ENCODE peak calls at places on chromosome 15, in seven cellular contexts. R, I, Z, W, X, P and F are unnamed samples.
A peak's percentile ranks its signal among the peaks of the same experiment; 100 is the strongest.

GRCh38 chr15:72584006-72584405 is 70.5 kb upstream of the GOLGA6B start:
- DNase-seq in W (no peak), Z (peak; percentile 25), X (no peak), R (no peak), I (no peak), P (no peak), F (no peak)

GRCh38 chr15:74821091-74821789 is 5.2 kb upstream of the CPLX3 start:
- DNase-seq in P (no peak), W (no peak), R (peak; percentile 45), I (no peak), X (no peak), Z (no peak), F (no peak)

GRCh38 chr15:98347001-98347400 is 301.3 kb upstream of the IGF1R start:
- DNase-seq in I (no peak), W (no peak), X (no peak), Z (no peak), R (no peak), P (no peak), F (no peak)

GRCh38 chr15:82040395-82040794 is 5.4 kb downstream of the MEX3B start:
- DNase-seq in I (no peak), W (no peak), R (no peak), P (no peak), Z (peak; percentile 14), X (no peak), F (no peak)

GRCh38 chr15:72285402-72285801 is 13.0 kb upstream of the PARP6 start:
- DNase-seq in X (no peak), R (no peak), Z (no peak), I (no peak), P (peak; percentile 59), W (no peak), F (no peak)

GRCh38 chr15:75720787-75721461 is 8.3 kb upstream of the CSPG4 start:
- DNase-seq in Z (no peak), X (peak; percentile 50), W (peak; percentile 87), R (no peak), I (peak; percentile 80), P (no peak), F (peak; percentile 35)

GRCh38 chr15:86040360-86041095 is 39.1 kb upstream of the AGBL1 start:
- DNase-seq in Z (no peak), R (no peak), I (no peak), X (no peak), W (no peak), P (peak; percentile 54), F (no peak)

GRCh38 chr15:74882528-74882927 is 7.3 kb upstream of the MPI start:
- DNase-seq in W (no peak), X (no peak), P (no peak), I (no peak), R (no peak), Z (no peak), F (no peak)

GRCh38 chr15:25170113-25170731 is 215.4 kb downstream of the SNRPN start:
- DNase-seq in P (no peak), R (no peak), I (no peak), Z (no peak), X (no peak), W (peak; percentile 13), F (no peak)

GRCh38 chr15:62219799-62220198 is 54.7 kb upstream of the C2CD4B start:
- DNase-seq in X (no peak), W (no peak), Z (no peak), P (no peak), I (no peak), R (no peak), F (no peak)

GRCh38 chr15:39177561-39177960 is 403.3 kb upstream of the THBS1 start:
- DNase-seq in I (no peak), Z (no peak), R (no peak), P (no peak), X (no peak), W (no peak), F (no peak)

GRCh38 chr15:61364871-61365270 is 135.8 kb upstream of the RORA start:
- DNase-seq in P (peak; percentile 74), Z (no peak), W (no peak), X (peak; percentile 18), R (no peak), I (no peak), F (no peak)

GRCh38 chr15:32730677-32731654 is 13.2 kb downstream of the GREM1 start:
- DNase-seq in R (no peak), P (peak; percentile 85), Z (no peak), W (peak; percentile 94), X (peak; percentile 47), I (no peak), F (no peak)

GRCh38 chr15:61459785-61460707 is 230.9 kb upstream of the RORA start:
- DNase-seq in W (no peak), P (no peak), I (no peak), X (peak; percentile 4), Z (peak; percentile 9), R (no peak), F (no peak)

GRCh38 chr15:78322724-78323395 is 17.3 kb upstream of the CRABP1 start:
- DNase-seq in I (no peak), P (no peak), X (no peak), W (no peak), Z (no peak), R (no peak), F (no peak)

GRCh38 chr15:78321041-78321570 is 19.0 kb upstream of the CRABP1 start:
- DNase-seq in R (no peak), Z (no peak), I (no peak), X (no peak), W (no peak), P (no peak), F (no peak)

GRCh38 chr15:78323693-78324092 is 16.5 kb upstream of the CRABP1 start:
- DNase-seq in I (no peak), Z (no peak), W (no peak), X (no peak), P (no peak), R (no peak), F (no peak)

GRCh38 chr15:78321786-78322185 is 18.4 kb upstream of the CRABP1 start:
- DNase-seq in W (no peak), I (no peak), R (no peak), P (no peak), Z (no peak), X (no peak), F (no peak)

GRCh38 chr15:78322243-78322642 is 17.9 kb upstream of the CRABP1 start:
- DNase-seq in P (no peak), R (no peak), X (no peak), W (no peak), Z (peak; percentile 44), I (no peak), F (peak; percentile 70)
- TF ChIP-seq POLR2A in P (no peak), R (no peak), X (no peak), W (no peak), Z (no peak), I (no peak), F (no peak)

DNA sequence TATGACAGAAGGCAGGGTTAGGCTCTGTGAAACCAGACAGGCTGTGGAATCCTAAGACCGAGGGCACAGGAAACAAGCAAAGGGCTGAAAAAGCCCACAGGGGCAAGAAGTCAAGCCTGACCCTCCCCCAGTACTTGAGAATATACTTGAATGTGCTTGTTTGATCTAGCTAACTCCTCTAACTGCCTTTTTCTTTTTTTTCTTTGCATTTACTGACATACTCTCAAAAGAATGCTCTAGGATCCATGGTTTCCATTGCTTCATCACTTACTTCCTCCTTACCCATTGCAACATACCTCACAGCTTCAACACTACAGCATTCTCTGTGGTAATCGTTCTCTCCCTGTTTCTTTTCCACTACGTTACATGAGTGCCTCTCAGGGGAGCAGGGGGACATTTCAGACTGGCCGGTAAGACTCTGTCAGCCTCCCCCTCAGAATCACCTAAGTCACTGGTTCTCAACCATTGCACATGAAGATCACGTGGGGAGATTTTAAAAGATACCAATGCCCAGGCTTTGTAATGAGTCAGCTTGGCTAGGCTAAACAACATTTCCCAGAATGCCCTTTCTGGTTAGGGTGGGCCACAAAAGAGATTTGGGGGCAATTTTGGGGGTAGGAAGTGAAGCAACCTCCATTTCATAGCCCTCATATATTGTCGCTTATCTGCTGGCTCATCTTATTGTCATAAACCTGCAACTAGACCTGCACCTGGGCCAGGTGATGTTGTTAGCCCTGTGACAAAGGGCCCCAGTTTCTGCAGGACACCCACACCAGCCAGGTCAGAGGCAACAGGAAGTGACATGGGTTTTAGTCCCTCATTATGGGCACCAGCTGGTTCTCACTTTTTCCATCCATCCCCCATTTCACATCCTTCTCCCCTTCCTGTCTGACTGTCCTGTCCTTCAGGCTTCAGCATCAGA is 24.6 kb upstream of the RSL24D1 start:
- DNase-seq in Z (peak; percentile 96), P (no peak), R (peak; percentile 52), W (no peak), X (peak; percentile 86), I (no peak), F (peak; percentile 14)
- TF ChIP-seq POLR2A in Z (peak; percentile 34), P (no peak), R (no peak), W (no peak), X (no peak), I (no peak), F (no peak)

GRCh38 chr15:89860851-89861360 is 32.9 kb downstream of the AP3S2 start:
- DNase-seq in P (no peak), X (no peak), I (no peak), R (no peak), W (no peak), Z (no peak), F (no peak)

GRCh38 chr15:89858661-89859458 is 34.9 kb downstream of the AP3S2 start:
- DNase-seq in I (no peak), Z (no peak), X (peak; percentile 63), R (no peak), P (no peak), W (no peak), F (no peak)

GRCh38 chr15:89855948-89856347 is 37.8 kb downstream of the AP3S2 start:
- DNase-seq in W (no peak), I (no peak), R (no peak), X (no peak), Z (no peak), P (no peak), F (no peak)

GRCh38 chr15:89860446-89860845 is 33.3 kb downstream of the AP3S2 start:
- DNase-seq in X (no peak), W (no peak), I (no peak), P (no peak), Z (no peak), R (no peak), F (no peak)

DNA sequence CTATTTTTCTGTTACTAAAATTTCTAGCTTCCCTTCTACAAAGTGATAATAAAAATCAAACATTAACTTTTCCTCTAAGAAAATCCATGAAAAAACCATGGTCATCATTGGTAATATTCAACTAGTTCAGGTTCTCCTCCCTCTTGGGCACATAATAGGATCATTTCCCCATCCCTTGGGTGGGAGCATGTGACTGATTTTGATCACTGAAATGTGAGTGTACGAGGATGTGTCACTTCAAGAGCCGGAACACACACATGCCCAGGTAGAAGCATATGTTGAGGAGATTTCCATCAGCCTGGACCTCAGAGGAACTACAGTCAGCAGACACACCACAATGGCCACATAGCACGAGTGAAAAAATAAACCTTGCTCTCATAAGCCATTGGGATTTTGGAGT is 36.1 kb downstream of the AP3S2 start:
- DNase-seq in Z (no peak), I (no peak), X (peak; percentile 89), W (no peak), R (no peak), P (no peak), F (no peak)
- TF ChIP-seq POLR2A in Z (no peak), I (no peak), X (no peak), W (no peak), R (no peak), P (no peak), F (no peak)

GRCh38 chr15:65286704-65287514 is at the start of gene PARP16:
- DNase-seq in P (peak; percentile 93), R (peak; percentile 77), I (peak; percentile 92), W (peak; percentile 94), Z (peak; percentile 72), X (peak; percentile 80), F (peak; percentile 72)
- TF ChIP-seq POLR2A in P (no peak), R (peak; percentile 87), I (peak; percentile 92), W (peak; percentile 33), Z (no peak), X (peak; percentile 52), F (peak; percentile 81)

GRCh38 chr15:29698030-29698701 is 124.1 kb downstream of the TJP1 start:
- DNase-seq in Z (peak; percentile 94), X (peak; percentile 61), R (no peak), P (no peak), W (no peak), I (no peak), F (peak; percentile 69)
- TF ChIP-seq POLR2A in Z (no peak), X (no peak), R (no peak), P (no peak), W (no peak), I (no peak), F (no peak)